ENCODE peak calls at places on chromosomes 16 and 17, in seven cellular contexts. J, L, R, W, C, M and A are unnamed samples.

GRCh38 chr16:85422374-85423185 is 190.5 kb upstream of the GSE1 start:
- DNase-seq in J (no peak), L (no peak), R (no peak), C (peak), W (no peak), M (peak), A (peak)

GRCh38 chr16:87138868-87139267 is 178.3 kb downstream of the C16orf95 start:
- DNase-seq in J (no peak), W (no peak), L (no peak), C (peak), R (no peak), M (no peak), A (no peak)

GRCh38 chr16:68319185-68319908 is 8.5 kb downstream of the PRMT7 start:
- DNase-seq in W (no peak), M (no peak), J (peak), R (no peak), L (no peak), C (no peak), A (no peak)

GRCh38 chr17:1002771-1003555 is 6.0 kb downstream of the TIMM22 start:
- DNase-seq in L (no peak), W (no peak), R (peak), C (no peak), J (peak), M (no peak), A (peak)

GRCh38 chr17:80694992-80695912 is 150.6 kb downstream of the RPTOR start:
- DNase-seq in R (no peak), W (no peak), C (no peak), L (no peak), M (no peak), J (no peak), A (no peak)

GRCh38 chr17:29825604-29826003 is 104.4 kb downstream of the SSH2 start:
- DNase-seq in L (no peak), C (no peak), J (no peak), R (no peak), W (no peak), M (no peak), A (no peak)

GRCh38 chr17:57948555-57949420 is 6.4 kb downstream of the CUEDC1 start:
- DNase-seq in R (peak), C (no peak), W (peak), J (peak), M (no peak), L (no peak), A (peak)

GRCh38 chr17:4229627-4230026 is 34.2 kb downstream of the ANKFY1 start:
- DNase-seq in L (no peak), M (peak), W (no peak), R (peak), C (no peak), J (peak), A (peak)

GRCh38 chr16:75702247-75702646 is 986 bp upstream of the DUXB start:
- DNase-seq in M (no peak), R (no peak), W (no peak), C (no peak), L (no peak), J (no peak), A (peak)

GRCh38 chr16:66898933-66899309 is 18.6 kb downstream of the PDP2 start:
- DNase-seq in M (no peak), J (no peak), W (no peak), R (no peak), L (no peak), C (no peak), A (no peak)

GRCh38 chr17:78538033-78538776 is 39.0 kb downstream of the DNAH17 start:
- DNase-seq in L (no peak), R (no peak), C (peak), J (no peak), W (no peak), M (no peak), A (no peak)

GRCh38 chr16:86338403-86339115 is 171.8 kb upstream of the FOXF1 start:
- DNase-seq in L (no peak), W (no peak), M (no peak), J (no peak), R (no peak), C (no peak), A (no peak)

GRCh38 chr16:87806608-87807546 is 41.1 kb upstream of the KLHDC4 start:
- DNase-seq in C (peak), R (peak), M (no peak), L (peak), J (peak), W (peak), A (peak)

GRCh38 chr17:19996502-19996901 is 12.7 kb upstream of the SPECC1 start:
- DNase-seq in L (no peak), C (no peak), J (no peak), W (no peak), R (no peak), M (no peak), A (peak)

GRCh38 chr17:27407916-27408846 is 48.1 kb upstream of the KSR1 start:
- DNase-seq in C (no peak), J (peak), R (peak), M (peak), L (no peak), W (peak), A (peak)

GRCh38 chr17:29458066-29458465 is 67.9 kb downstream of the TAOK1 start:
- DNase-seq in M (no peak), C (no peak), L (no peak), W (no peak), R (no peak), J (peak), A (peak)

GRCh38 chr16:86730597-86730996 is 152.2 kb downstream of the FOXL1 start:
- DNase-seq in M (no peak), R (no peak), C (no peak), W (no peak), L (no peak), J (no peak), A (no peak)

GRCh38 chr17:80286638-80286960 is 25.9 kb downstream of the RNF213 start:
- DNase-seq in J (no peak), M (no peak), C (no peak), R (no peak), W (no peak), L (no peak), A (no peak)

GRCh38 chr17:82959990-82960418 is 119.4 kb upstream of the METRNL start:
- DNase-seq in C (peak), R (no peak), L (no peak), J (no peak), W (no peak), M (no peak), A (no peak)

GRCh38 chr17:5203178-5203907 is 11.7 kb upstream of the ZNF594 start:
- DNase-seq in W (no peak), L (no peak), R (no peak), C (no peak), J (peak), M (no peak), A (peak)

GRCh38 chr16:86975445-86975844 is 341.7 kb downstream of the C16orf95 start:
- DNase-seq in R (peak), C (peak), M (peak), L (no peak), J (peak), W (peak), A (peak)

GRCh38 chr16:8627456-8627855 is 6.0 kb downstream of the METTL22 start:
- DNase-seq in R (no peak), C (no peak), M (no peak), L (no peak), J (no peak), W (no peak), A (no peak)

GRCh38 chr17:15197229-15197628 is 67.9 kb downstream of the PMP22 start:
- DNase-seq in L (no peak), C (no peak), R (no peak), J (no peak), M (no peak), W (no peak), A (no peak)

GRCh38 chr17:50708050-50709000 is 611 bp upstream of the ANKRD40 start:
- DNase-seq in C (no peak), W (no peak), R (peak), L (no peak), M (no peak), J (no peak), A (peak)

GRCh38 chr16:19114359-19115147 is 789 bp downstream of the ITPRIPL2 start:
- DNase-seq in M (no peak), W (peak), L (no peak), R (peak), C (peak), J (peak), A (peak)

GRCh38 chr16:1401758-1402154 is 12.7 kb downstream of the UNKL start:
- DNase-seq in J (no peak), R (no peak), C (no peak), W (no peak), L (no peak), M (no peak), A (no peak)

GRCh38 chr16:1398351-1398750 is 16.2 kb downstream of the UNKL start:
- DNase-seq in L (no peak), W (no peak), R (no peak), J (no peak), M (no peak), C (no peak), A (no peak)

GRCh38 chr16:1397779-1398178 is 16.7 kb downstream of the UNKL start:
- DNase-seq in W (no peak), R (no peak), M (no peak), J (no peak), L (no peak), C (no peak), A (no peak)

GRCh38 chr16:1401061-1401757 is 13.3 kb downstream of the UNKL start:
- DNase-seq in M (no peak), C (no peak), W (no peak), R (no peak), L (no peak), J (no peak), A (no peak)

GRCh38 chr16:1398826-1399581 is 15.5 kb downstream of the UNKL start:
- DNase-seq in M (no peak), L (no peak), J (no peak), R (no peak), C (no peak), W (no peak), A (no peak)
- TF ChIP-seq CTCF in M (no peak), L (no peak), J (no peak), R (no peak), C (no peak), W (no peak), A (no peak)

DNA sequence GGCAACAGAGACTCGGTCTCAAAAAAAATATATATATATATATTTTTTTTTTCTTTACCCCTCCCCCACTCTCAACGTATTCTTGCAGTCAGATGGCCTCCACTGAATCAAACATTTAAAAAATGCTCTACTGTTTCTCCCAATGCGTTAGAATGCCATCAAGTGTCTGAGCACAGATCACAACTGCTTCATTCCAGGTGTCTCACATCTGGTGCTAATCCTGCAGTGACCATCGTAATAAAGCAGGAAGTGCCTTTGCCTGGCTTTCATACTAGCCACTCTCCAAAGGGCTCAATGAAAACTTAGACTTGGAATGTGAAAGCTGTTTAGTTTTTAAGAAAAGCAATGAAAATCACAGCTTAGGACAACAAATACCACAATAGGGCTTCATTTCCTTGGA is 37.2 kb downstream of the SKAP1 start:
- DNase-seq in J (no peak), W (no peak), M (no peak), C (no peak), L (no peak), R (no peak), A (peak)
- H3K4me3 ChIP-seq in J (no peak), W (no peak), M (no peak), C (no peak), L (no peak), R (no peak), A (no peak)

GRCh38 chr17:9576521-9577401 is at the start of gene CFAP52:
- DNase-seq in M (peak), W (peak), J (peak), R (peak), C (peak), L (peak), A (peak)

GRCh38 chr17:9571201-9571600 is 4.4 kb downstream of the STX8 start:
- DNase-seq in C (no peak), L (no peak), R (no peak), W (no peak), J (no peak), M (no peak), A (no peak)

GRCh38 chr17:9577402-9577709 is 914 bp downstream of the CFAP52 start:
- DNase-seq in C (no peak), W (no peak), J (no peak), M (no peak), R (no peak), L (no peak), A (no peak)

DNA sequence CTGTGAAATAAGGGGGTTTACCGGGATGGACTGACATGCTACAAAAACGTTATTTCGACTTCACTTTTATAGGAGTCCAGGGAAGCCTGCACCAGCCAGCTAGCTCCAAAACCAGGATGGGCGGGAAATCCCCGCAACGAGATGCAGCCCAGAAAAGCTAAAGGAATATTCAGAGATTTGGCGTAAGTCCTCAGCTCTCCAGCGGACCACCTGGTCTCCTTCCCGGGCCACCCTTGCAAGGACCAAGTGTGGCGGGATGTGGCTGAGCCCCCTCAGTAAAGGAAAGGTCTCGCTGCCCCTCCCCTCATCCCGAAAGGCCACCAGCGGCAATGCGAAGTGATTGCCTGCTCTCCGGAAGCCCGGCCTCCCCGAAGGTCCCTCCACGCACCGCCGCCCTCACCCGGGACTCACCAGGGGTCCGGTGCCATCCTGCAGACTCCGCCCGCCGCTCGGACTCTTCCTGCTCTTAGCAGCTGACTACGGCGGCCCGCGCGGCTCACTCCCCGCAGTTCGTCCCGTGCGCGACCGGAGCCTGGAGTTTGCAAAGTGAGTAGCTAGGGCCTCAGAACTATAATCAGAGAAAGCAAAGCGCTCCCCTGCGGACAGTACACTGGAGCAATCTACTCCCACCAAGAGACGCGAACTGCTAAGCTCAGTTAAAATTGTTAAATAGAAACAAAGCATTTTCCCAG is at the start of gene STX8:
- DNase-seq in L (peak), J (peak), M (peak), C (peak), W (peak), R (peak), A (peak)
- TF ChIP-seq CTCF in L (no peak), J (peak), M (peak), C (no peak), W (no peak), R (no peak), A (peak)

DNA sequence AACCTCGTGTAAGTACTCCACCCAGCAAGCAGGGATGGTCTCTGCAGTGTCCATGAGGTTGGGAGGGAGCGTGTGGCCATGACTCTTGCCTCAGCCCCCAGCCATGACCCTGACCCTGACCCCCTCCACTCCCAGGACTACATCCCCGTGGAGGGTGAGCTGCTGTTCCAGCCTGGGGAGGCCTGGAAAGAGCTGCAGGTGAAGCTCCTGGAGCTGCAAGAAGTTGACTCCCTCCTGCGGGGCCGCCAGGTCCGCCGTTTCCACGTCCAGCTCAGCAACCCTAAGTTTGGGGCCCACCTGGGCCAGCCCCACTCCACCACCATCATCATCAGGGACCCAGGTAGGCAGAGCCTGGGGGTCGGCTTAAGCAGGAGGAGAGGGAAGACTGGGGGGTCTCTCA is 16.3 kb downstream of the GALK1 start:
- DNase-seq in W (no peak), M (no peak), L (no peak), J (no peak), C (no peak), R (no peak), A (no peak)
- H3K4me3 ChIP-seq in W (no peak), M (no peak), L (no peak), J (no peak), C (no peak), R (no peak), A (no peak)

DNA sequence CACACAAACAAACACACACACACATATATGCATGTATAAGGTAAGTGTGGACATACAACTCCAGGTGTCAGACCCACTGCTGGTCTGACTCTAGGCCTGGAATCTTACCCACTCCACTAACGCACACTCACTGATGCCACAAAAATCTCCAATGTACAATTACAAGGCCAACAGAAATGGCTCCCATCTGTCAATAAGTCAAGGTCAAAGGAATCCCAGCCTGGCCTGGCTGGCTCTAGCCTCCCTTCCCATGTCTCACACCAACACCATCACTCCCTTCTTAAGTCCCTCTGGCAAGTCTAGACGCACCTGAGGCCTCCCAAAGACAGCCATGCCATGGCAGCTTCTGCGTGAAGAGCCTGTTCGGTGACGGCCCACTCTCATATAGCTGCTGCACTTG is 99.2 kb upstream of the CDYL2 start:
- DNase-seq in W (no peak), R (no peak), C (no peak), J (no peak), L (no peak), M (no peak), A (no peak)
- TF ChIP-seq CTCF in W (no peak), R (no peak), C (no peak), J (no peak), L (no peak), M (no peak), A (no peak)

GRCh38 chr16:15652293-15653001 is 2.4 kb downstream of the NDE1 start:
- DNase-seq in J (no peak), R (no peak), W (no peak), C (no peak), M (no peak), L (no peak), A (peak)

GRCh38 chr16:15654591-15654990 is 4.5 kb downstream of the NDE1 start:
- DNase-seq in W (no peak), L (no peak), J (no peak), R (no peak), C (no peak), M (no peak), A (no peak)

GRCh38 chr16:15650698-15651161 is 685 bp downstream of the NDE1 start:
- DNase-seq in J (peak), C (no peak), R (peak), L (no peak), W (no peak), M (peak), A (peak)

GRCh38 chr16:15650019-15650697 is at the start of gene NDE1:
- DNase-seq in R (peak), J (peak), C (peak), W (peak), L (peak), M (peak), A (peak)

DNA sequence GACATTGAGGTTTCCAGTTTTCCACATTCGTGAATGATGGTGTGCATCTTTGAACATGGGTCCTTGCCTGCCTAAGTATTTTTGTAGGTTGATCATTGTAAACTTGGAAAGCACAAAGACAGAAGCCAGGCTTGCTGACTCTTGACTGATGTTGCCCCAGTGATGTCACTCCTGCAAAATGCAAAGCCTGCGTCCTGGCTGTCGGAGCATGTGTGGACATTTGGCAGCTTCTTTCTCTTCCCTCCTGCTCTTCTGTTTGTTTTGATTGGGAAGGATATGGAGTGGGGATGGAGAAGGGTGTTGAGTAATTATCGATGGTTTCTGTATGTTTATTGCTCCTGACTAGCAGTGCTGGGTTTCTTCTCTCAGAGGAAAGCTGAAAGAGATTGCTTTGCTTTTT is 3.2 kb downstream of the NDE1 start:
- DNase-seq in J (peak), M (no peak), L (no peak), R (peak), C (no peak), W (no peak), A (peak)
- H3K4me3 ChIP-seq in J (no peak), M (no peak), L (no peak), R (peak), C (no peak), W (no peak), A (no peak)

DNA sequence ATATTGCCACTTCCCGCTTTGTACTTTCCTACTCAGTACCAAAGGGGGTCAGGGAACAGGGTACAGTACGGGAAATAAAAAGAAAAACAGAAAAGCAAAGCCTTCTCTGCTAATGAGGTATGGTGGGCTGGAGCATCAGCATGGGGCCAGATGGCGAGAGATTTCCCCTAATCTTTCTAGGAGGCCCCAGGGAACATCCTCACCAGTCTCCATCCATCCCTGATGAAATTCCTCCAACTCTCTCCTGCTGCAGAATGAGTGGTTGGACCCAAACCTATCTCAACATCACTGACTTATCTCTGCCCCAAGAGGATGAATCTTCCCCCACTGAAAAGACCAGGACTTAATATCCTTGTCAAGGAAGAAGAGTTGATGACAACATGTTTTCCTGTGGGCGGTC is 185.6 kb downstream of the C16orf78 start:
- DNase-seq in M (no peak), J (no peak), W (no peak), C (no peak), L (no peak), R (no peak), A (no peak)
- TF ChIP-seq CTCF in M (no peak), J (no peak), W (no peak), C (no peak), L (no peak), R (no peak), A (no peak)